ENCODE peak calls at places on chromosomes 6 and 20, in ten cellular contexts. O, U, A, R, I, N, Z, M, W and K are unnamed samples.

GRCh38 chr6:8215631-8216030 is 113.3 kb upstream of the EEF1E1 start:
- DNase-seq in O (no peak), U (no peak), A (no peak), R (peak), I (peak), N (peak), Z (peak), M (peak), W (peak), K (no peak)

GRCh38 chr6:79601020-79601609 is 30.0 kb upstream of the SH3BGRL2 start:
- DNase-seq in O (no peak), U (no peak), A (no peak), R (peak), I (peak), N (peak), Z (peak), M (peak), W (peak), K (peak)

GRCh38 chr20:63980806-63981728 is at the start of gene PRPF6:
- DNase-seq in O (peak), U (peak), A (peak), R (peak), I (peak), N (peak), Z (peak), M (peak), W (peak), K (peak)

GRCh38 chr20:9955646-9956045 is 79.1 kb upstream of the ANKEF1 start:
- DNase-seq in O (no peak), U (no peak), A (no peak), R (peak), I (no peak), N (peak), Z (peak), M (peak), W (peak), K (no peak)

GRCh38 chr6:131231103-131231502 is 95.8 kb downstream of the AKAP7 start:
- DNase-seq in O (no peak), U (no peak), A (no peak), R (peak), I (peak), N (no peak), Z (peak), M (peak), W (no peak), K (no peak)

GRCh38 chr20:23132930-23133559 is 46.9 kb upstream of the CD93 start:
- DNase-seq in O (no peak), U (peak), A (no peak), R (no peak), I (peak), N (no peak), Z (no peak), M (no peak), W (no peak), K (no peak)

GRCh38 chr6:18386302-18386976 is 711 bp upstream of the RNF144B start:
- DNase-seq in O (no peak), U (no peak), A (no peak), R (peak), I (peak), N (no peak), Z (peak), M (no peak), W (peak), K (no peak)

GRCh38 chr20:36461600-36462439 is 79.5 kb upstream of the MYL9 start:
- DNase-seq in O (no peak), U (peak), A (peak), R (peak), I (peak), N (peak), Z (peak), M (peak), W (peak), K (no peak)

GRCh38 chr6:142728910-142729481 is 216.0 kb downstream of the HIVEP2 start:
- DNase-seq in O (no peak), U (no peak), A (no peak), R (peak), I (peak), N (peak), Z (no peak), M (no peak), W (peak), K (peak)

GRCh38 chr20:51565741-51566140 is 23.2 kb upstream of the NFATC2 start:
- DNase-seq in O (no peak), U (no peak), A (no peak), R (peak), I (no peak), N (peak), Z (no peak), M (no peak), W (peak), K (no peak)

GRCh38 chr20:50799890-50800550 is 5.2 kb downstream of the BCAS4 start:
- DNase-seq in O (no peak), U (no peak), A (no peak), R (no peak), I (no peak), N (no peak), Z (no peak), M (no peak), W (no peak), K (no peak)

GRCh38 chr20:33896509-33896908 is 85.4 kb downstream of the CHMP4B start:
- DNase-seq in O (no peak), U (no peak), A (no peak), R (peak), I (peak), N (peak), Z (no peak), M (no peak), W (peak), K (peak)

GRCh38 chr6:163823577-163823976 is 409.1 kb downstream of the QKI start:
- DNase-seq in O (no peak), U (no peak), A (no peak), R (no peak), I (no peak), N (no peak), Z (no peak), M (no peak), W (no peak), K (no peak)

DNA sequence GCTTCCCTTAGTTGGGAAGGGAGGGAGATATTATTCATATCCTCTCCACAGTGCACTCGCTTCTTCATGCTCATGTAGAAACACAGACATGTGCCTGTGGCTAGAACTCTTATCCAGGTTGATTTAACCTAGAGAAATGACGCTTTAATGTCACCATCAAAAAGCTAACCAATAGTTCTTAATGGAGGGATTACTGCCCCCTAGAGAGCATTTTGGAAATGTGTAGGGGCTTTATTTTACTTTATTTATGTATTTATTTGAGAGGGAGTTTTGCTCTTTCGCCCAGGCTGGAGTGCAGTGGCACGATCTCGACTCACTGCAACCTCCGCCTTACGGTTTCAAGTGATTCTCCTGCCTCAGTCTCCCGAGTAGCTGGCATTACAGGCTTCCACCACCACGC is 229.6 kb downstream of the SOD2 start:
- DNase-seq in O (no peak), U (no peak), A (no peak), R (peak), I (peak), N (peak), Z (no peak), M (peak), W (peak), K (peak)
- TF ChIP-seq CTCF in O (no peak), U (no peak), A (peak), R (peak), I (peak), N (peak), Z (no peak), M (peak), W (peak), K (peak)

GRCh38 chr6:134171517-134171916 is 119.1 kb upstream of the SLC2A12 start:
- DNase-seq in O (no peak), U (no peak), A (no peak), R (peak), I (peak), N (no peak), Z (no peak), M (peak), W (peak), K (no peak)
- H3K4me3 ChIP-seq in O (no peak), U (peak), A (peak), R (peak), I (peak), N (peak), Z (peak), M (peak), W (peak), K (peak)

GRCh38 chr6:66226099-66226498 is 519.1 kb upstream of the EYS start:
- DNase-seq in O (no peak), U (no peak), A (no peak), R (no peak), I (no peak), N (no peak), Z (no peak), M (no peak), W (peak), K (no peak)
- TF ChIP-seq CTCF in O (no peak), U (no peak), A (no peak), R (no peak), I (no peak), N (no peak), Z (no peak), M (no peak), W (no peak), K (no peak)

GRCh38 chr20:47506850-47507249 is 5.2 kb downstream of the NCOA3 start:
- DNase-seq in O (no peak), U (no peak), A (no peak), R (no peak), I (no peak), N (no peak), Z (no peak), M (no peak), W (no peak), K (no peak)
- H3K4me3 ChIP-seq in O (no peak), U (no peak), A (no peak), R (no peak), I (no peak), N (no peak), Z (no peak), M (no peak), W (no peak), K (no peak)

DNA sequence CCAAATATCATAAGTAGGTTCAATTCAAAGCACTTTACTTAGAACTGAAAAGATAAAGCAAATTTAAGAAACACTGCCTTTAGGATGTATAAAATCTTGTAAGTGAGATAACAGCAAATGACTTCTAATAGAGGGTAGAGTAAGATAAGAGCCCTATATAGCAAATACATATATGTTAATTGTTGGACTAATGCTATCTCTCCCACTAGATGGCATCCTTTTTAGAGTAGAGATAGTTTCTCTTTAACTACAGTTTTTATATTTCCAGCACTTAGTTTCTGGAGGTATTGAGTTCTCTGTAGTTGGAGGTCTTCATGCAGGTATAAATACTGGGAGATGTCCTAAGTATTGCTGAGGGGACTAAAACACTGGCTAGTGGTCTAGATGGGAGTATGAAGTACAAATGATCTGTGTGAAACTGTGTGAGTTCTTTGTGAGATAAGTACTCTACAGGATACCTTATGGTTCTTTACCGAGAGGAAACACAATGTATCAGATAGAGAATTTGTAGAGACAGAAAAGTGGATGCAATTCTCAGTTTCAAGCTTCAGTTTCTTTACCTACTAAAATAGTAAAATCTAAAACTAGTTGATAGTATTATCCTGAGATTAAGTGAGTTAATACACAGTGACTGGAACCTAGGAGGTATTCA is 399.3 kb downstream of the KHDRBS2 start:
- DNase-seq in O (no peak), U (no peak), A (no peak), R (no peak), I (no peak), N (no peak), Z (peak), M (no peak), W (no peak), K (no peak)
- TF ChIP-seq CTCF in O (no peak), U (no peak), A (no peak), R (no peak), I (no peak), N (no peak), Z (no peak), M (no peak), W (no peak), K (no peak)

GRCh38 chr6:44076016-44076365 is 51.3 kb downstream of the MRPL14 start:
- DNase-seq in O (no peak), U (no peak), A (no peak), R (no peak), I (no peak), N (no peak), Z (no peak), M (no peak), W (no peak), K (no peak)
- H3K4me3 ChIP-seq in O (no peak), U (no peak), A (no peak), R (no peak), I (no peak), N (no peak), Z (no peak), M (no peak), W (no peak), K (no peak)

GRCh38 chr6:133512410-133513016 is 271.4 kb downstream of the EYA4 start:
- DNase-seq in O (no peak), U (no peak), A (no peak), R (peak), I (peak), N (peak), Z (peak), M (peak), W (peak), K (peak)
- TF ChIP-seq CTCF in O (no peak), U (no peak), A (peak), R (peak), I (peak), N (peak), Z (peak), M (peak), W (peak), K (peak)

DNA sequence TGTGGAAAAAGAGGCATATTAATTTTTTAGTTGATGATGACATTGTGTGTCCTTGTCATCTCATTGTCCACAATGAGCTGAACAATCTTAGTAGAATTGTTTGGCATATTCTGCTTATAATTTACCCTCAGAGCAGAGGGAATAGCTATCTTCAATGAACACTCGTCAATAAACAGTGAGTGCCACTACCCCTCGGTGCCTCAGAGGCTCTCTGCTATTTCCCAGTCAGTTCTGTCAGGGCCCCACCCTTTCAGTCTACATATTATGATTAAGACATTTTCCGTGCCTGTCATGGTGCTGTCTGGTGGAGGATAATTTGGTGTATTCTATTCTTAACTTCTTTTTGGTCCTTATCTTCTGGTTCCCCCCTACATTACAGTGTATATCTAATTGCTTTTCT is 31.2 kb downstream of the NUS1 start:
- DNase-seq in O (no peak), U (no peak), A (no peak), R (no peak), I (no peak), N (no peak), Z (no peak), M (no peak), W (no peak), K (no peak)
- H3K4me3 ChIP-seq in O (no peak), U (no peak), A (no peak), R (no peak), I (no peak), N (no peak), Z (no peak), M (no peak), W (no peak), K (no peak)

GRCh38 chr20:38676576-38676975 is 47.7 kb upstream of the SLC32A1 start:
- DNase-seq in O (no peak), U (no peak), A (no peak), R (no peak), I (no peak), N (no peak), Z (no peak), M (no peak), W (no peak), K (no peak)

GRCh38 chr20:38673731-38674177 is 50.5 kb upstream of the SLC32A1 start:
- DNase-seq in O (no peak), U (no peak), A (no peak), R (peak), I (no peak), N (no peak), Z (no peak), M (no peak), W (peak), K (no peak)

GRCh38 chr20:38673261-38673660 is 51.0 kb upstream of the SLC32A1 start:
- DNase-seq in O (no peak), U (no peak), A (no peak), R (no peak), I (no peak), N (no peak), Z (no peak), M (no peak), W (no peak), K (no peak)

GRCh38 chr20:38672504-38672903 is 51.8 kb upstream of the SLC32A1 start:
- DNase-seq in O (no peak), U (no peak), A (no peak), R (no peak), I (no peak), N (no peak), Z (no peak), M (no peak), W (no peak), K (no peak)

GRCh38 chr20:38674178-38675133 is 49.8 kb upstream of the SLC32A1 start:
- DNase-seq in O (peak), U (no peak), A (no peak), R (peak), I (peak), N (peak), Z (peak), M (peak), W (peak), K (no peak)
- TF ChIP-seq CTCF in O (no peak), U (no peak), A (no peak), R (no peak), I (no peak), N (no peak), Z (no peak), M (no peak), W (no peak), K (no peak)

GRCh38 chr20:44642203-44643153 is 9.0 kb downstream of the ADA start:
- DNase-seq in O (no peak), U (peak), A (peak), R (peak), I (peak), N (peak), Z (peak), M (peak), W (peak), K (peak)

GRCh38 chr20:44644384-44645131 is 6.9 kb downstream of the ADA start:
- DNase-seq in O (peak), U (no peak), A (no peak), R (no peak), I (no peak), N (no peak), Z (no peak), M (no peak), W (no peak), K (no peak)

GRCh38 chr20:44646023-44646640 is 5.4 kb downstream of the ADA start:
- DNase-seq in O (no peak), U (no peak), A (no peak), R (peak), I (peak), N (peak), Z (no peak), M (no peak), W (no peak), K (no peak)

GRCh38 chr20:44643154-44643519 is 8.4 kb downstream of the ADA start:
- DNase-seq in O (no peak), U (no peak), A (no peak), R (no peak), I (no peak), N (no peak), Z (no peak), M (no peak), W (no peak), K (no peak)

DNA sequence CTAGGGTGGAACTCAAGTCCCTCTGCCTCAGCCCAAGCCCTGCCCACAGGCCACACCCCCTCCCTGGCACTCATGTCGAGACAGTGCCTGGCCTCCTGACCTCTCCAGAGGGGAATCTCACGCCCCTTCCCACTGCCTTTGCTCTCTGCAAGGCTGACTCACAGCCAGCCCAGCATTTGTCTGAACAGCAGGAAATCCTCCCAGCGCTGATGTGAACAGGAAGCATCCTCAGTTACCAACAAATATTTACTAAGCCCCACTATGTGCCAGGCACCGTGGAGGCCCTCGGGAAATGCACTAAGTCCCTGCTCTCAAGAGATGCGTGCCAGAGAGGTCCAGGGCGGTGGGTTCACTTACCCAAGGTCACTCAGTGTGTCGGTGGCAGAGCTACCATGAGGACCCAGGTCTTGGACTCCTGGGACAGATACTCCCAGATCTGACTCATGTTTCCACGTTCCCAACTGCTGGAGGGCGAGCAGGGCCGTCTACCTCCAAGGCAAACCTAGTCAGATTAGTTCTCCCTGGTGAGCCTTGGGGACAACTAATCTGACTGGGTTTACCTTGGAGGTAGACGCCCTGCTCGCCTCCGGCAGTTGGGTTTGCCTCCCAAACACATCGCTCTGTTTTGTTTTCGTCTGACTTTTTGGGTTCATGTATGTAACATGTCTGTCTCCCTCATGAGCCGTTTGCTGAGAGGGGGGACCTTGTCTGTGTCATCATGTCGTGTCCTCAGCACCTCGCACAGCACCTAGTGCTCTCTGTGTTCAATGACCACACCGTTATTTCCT is 7.7 kb downstream of the ADA start:
- DNase-seq in O (peak), U (peak), A (peak), R (peak), I (peak), N (peak), Z (peak), M (peak), W (peak), K (peak)
- H3K4me3 ChIP-seq in O (no peak), U (no peak), A (no peak), R (no peak), I (no peak), N (no peak), Z (no peak), M (no peak), W (no peak), K (no peak)